ENCODE peak calls at places on chromosomes 12 and 14, in four cellular contexts. H, Y, J and T are unnamed samples.

GRCh38 chr14:77022219-77022852 is 6.2 kb downstream of the IRF2BPL start:
- DNase-seq in H (no peak), J (no peak), Y (no peak), T (no peak)

GRCh38 chr14:64831419-64831818 is 48.3 kb downstream of the SPTB start:
- DNase-seq in J (no peak), H (no peak), Y (no peak), T (no peak)

GRCh38 chr12:12506541-12506940 is 56.1 kb downstream of the DUSP16 start:
- DNase-seq in J (no peak), H (peak; percentile 43), Y (no peak), T (no peak)

GRCh38 chr12:124721501-124722154 is 142.0 kb downstream of the SCARB1 start:
- DNase-seq in J (no peak), H (peak; percentile 22), Y (no peak), T (no peak)

GRCh38 chr14:91417134-91417982 is at the start of gene CCDC88C:
- DNase-seq in H (peak; percentile 65), J (peak; percentile 82), Y (peak; percentile 22), T (no peak)

GRCh38 chr14:56796259-56796658 is 14.0 kb downstream of the OTX2 start:
- DNase-seq in H (no peak), Y (no peak), J (no peak), T (no peak)

GRCh38 chr14:26138764-26139445 is 458.9 kb downstream of the NOVA1 start:
- DNase-seq in J (no peak), H (no peak), Y (no peak), T (peak; percentile 46)

GRCh38 chr14:73886449-73887115 is at the start of gene ZNF410:
- DNase-seq in H (peak; percentile 96), Y (peak; percentile 93), J (peak; percentile 94), T (peak; percentile 99)

GRCh38 chr12:4104722-4105244 is 168.8 kb upstream of the CCND2 start:
- DNase-seq in H (no peak), Y (no peak), J (no peak), T (no peak)
- H3K27ac ChIP-seq in H (peak overlapping the region; percentile 13), Y (no peak overlapping the region), J (no peak overlapping the region), T (no peak overlapping the region)

GRCh38 chr12:121513464-121514183 is 67.2 kb downstream of the KDM2B start:
- DNase-seq in Y (peak; percentile 64), H (no peak), J (peak; percentile 49), T (no peak)
- TF ChIP-seq CTCF in Y (peak; percentile 11), H (no peak), J (no peak), T (no peak)

GRCh38 chr14:72788255-72788654 is 105.6 kb downstream of the DPF3 start:
- DNase-seq in J (no peak), H (no peak), Y (no peak), T (no peak)

GRCh38 chr14:72790887-72791566 is 102.9 kb downstream of the DPF3 start:
- DNase-seq in J (no peak), H (peak; percentile 75), Y (no peak), T (no peak)

GRCh38 chr14:72788972-72789728 is 104.8 kb downstream of the DPF3 start:
- DNase-seq in J (no peak), H (no peak), Y (no peak), T (no peak)

GRCh38 chr14:72786377-72787350 is 107.2 kb downstream of the DPF3 start:
- DNase-seq in J (no peak), H (no peak), Y (no peak), T (no peak)

GRCh38 chr14:72787841-72788240 is 106.1 kb downstream of the DPF3 start:
- DNase-seq in H (no peak), J (no peak), Y (no peak), T (no peak)
- H3K27me3 ChIP-seq in H (no peaks in the 10 kb centered on the region), J (no peaks in the 10 kb centered on the region), Y (no peaks in the 10 kb centered on the region), T (no peaks in the 10 kb centered on the region)

DNA sequence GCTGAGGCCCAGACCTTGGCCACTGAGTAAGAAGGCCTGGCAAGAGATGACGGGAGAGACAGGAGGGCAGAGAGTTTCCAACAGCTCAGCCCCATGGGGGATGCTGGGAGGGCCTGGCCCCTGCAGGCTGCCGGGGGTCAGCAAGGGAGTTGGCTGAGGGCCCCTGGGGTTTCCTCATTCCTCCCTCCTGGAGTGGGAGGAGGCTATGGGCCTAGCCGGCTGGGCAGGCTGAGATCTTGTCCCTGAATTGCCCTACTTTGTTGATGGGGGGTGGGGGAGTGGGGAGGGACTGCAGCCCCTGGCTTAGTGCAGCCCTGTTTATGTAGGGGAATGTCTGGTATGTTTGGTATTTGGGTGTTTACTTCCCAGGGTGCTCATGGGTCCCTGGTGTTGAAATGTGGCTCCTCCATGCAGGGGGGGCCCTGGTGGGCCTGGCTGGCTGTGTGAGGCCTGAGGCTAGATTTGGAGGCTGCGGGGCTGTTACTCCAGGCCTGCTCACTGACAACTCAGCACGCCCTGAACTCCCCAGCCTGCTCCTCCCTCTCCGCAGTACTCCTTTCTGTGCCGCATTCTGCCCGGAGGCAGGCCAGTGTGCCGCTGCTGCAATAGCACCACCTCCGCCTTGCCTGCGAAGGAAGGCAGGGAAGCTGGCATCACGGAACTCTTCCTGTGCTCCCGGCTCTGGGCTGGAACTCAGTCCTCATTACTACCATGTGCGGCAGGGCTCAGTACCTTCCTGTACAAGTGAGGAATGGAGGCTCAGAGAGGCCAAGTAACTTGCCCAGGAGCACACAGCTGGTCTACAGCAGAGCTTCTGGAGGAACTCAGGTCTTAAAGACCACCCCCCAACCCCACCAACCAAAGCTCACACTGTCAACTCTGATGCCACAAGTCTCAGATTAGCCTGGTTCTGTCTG is 25.3 kb downstream of the JDP2 start:
- DNase-seq in Y (no peak), J (no peak), H (peak; percentile 76), T (peak; percentile 97)
- H3K27ac ChIP-seq in Y (no peak overlapping the region), J (peak overlapping the region; percentile 78), H (peak overlapping the region; percentile 47), T (peak overlapping the region; percentile 98)

DNA sequence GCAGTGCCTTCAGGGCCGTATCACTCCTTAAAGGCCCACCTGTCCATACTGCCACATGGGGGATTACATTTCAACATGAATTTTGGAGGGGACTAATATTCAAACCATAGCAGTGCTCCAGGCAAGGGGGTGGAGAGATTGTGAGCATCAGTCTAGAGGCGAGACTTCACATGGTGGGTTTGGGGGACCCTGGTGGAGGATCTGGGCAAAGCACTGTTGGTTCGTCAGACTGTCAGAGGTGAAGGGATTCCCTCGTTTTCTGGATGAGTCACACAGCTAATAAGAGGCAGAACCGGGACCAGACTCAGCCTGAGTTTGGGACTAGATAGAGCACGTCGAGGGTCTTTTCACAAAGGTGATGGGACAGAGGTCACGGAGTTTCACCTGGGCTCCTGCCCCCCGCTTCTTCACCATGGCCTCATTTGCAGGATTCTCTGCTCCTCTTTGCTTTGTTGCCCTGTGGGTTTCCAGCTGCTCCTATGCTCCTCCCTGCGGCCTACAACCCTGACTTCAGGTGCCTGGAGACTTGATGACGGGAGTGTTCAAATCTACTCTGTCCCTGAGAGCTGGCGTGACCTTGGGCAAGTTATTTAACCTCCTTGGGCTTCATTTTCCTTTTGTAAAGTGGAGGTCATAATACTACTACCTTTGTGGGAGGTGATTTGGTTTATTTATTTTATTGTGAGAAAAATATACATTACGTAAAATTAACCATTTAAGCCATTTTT is 41.5 kb downstream of the TEAD4 start:
- DNase-seq in J (no peak), Y (no peak), H (no peak), T (no peak)
- TF ChIP-seq CTCF in J (no peak), Y (peak; percentile 19), H (no peak), T (no peak)